ENCODE peak calls at places on chromosome 13, in seven cellular contexts. V is germinal center, B is NCI-H748 treated with DMSO at 0.1 percent for 48 hours, M is caudate nucleus, E is iPS-NIHi11, R is activated B cell treated with CpG ODN at 0.5 μM for 24 hours, Z is GM10248. W is an unnamed sample.
A peak's percentile ranks its signal among the peaks of the same experiment; 100 is the strongest.

GRCh38 chr13:40983725-40984669 is 35.1 kb downstream of the ELF1 start:
- DNase-seq in V (no peak), B (peak; percentile 64), M (no peak), E (no peak), R (no peak), Z (no peak), W (no peak)

GRCh38 chr13:27657724-27658123 is 36.0 kb downstream of the POLR1D start:
- DNase-seq in V (no peak), B (no peak), M (no peak), E (no peak), R (no peak), Z (no peak), W (no peak)

GRCh38 chr13:91247768-91248167 is 99.7 kb upstream of the MIR17HG start:
- DNase-seq in V (no peak), B (peak; percentile 9), M (no peak), E (no peak), R (no peak), Z (no peak), W (no peak)

GRCh38 chr13:110746443-110746842 is 32.9 kb downstream of the ING1 start:
- DNase-seq in V (no peak), B (no peak), M (no peak), E (no peak), R (no peak), Z (no peak), W (no peak)

GRCh38 chr13:73390100-73390499 is 331.3 kb downstream of the KLF5 start:
- DNase-seq in V (no peak), B (no peak), M (no peak), E (no peak), R (no peak), Z (no peak), W (no peak)

GRCh38 chr13:114149774-114150740 is 17.6 kb upstream of the RASA3 start:
- DNase-seq in V (no peak), B (peak; percentile 95), M (no peak), E (peak; percentile 3), R (no peak), Z (no peak), W (no peak)

GRCh38 chr13:90918551-90918950 is 428.9 kb upstream of the MIR17HG start:
- DNase-seq in V (no peak), B (no peak), M (no peak), E (no peak), R (no peak), Z (no peak), W (no peak)

GRCh38 chr13:80374453-80374852 is 33.5 kb upstream of the SPRY2 start:
- DNase-seq in V (no peak), B (no peak), M (no peak), E (no peak), R (no peak), Z (no peak), W (no peak)

GRCh38 chr13:111506131-111506530 is 185.7 kb downstream of the TEX29 start:
- DNase-seq in V (no peak), B (no peak), M (no peak), E (no peak), R (no peak), Z (no peak), W (no peak)

GRCh38 chr13:51818771-51819511 is 15.0 kb upstream of the DHRS12 start:
- DNase-seq in V (no peak), B (no peak), M (no peak), E (no peak), R (no peak), Z (no peak), W (peak; percentile 40)

GRCh38 chr13:63696055-63696454 is 2280.4 kb upstream of the PCDH20 start:
- DNase-seq in V (no peak), B (no peak), M (no peak), E (no peak), R (no peak), Z (no peak), W (no peak)

GRCh38 chr13:27624071-27624470 is 2.4 kb downstream of the POLR1D start:
- DNase-seq in V (no peak), B (no peak), M (no peak), E (no peak), R (no peak), Z (no peak), W (no peak)

GRCh38 chr13:65940720-65941119 is 1289.4 kb downstream of the PCDH9 start:
- DNase-seq in V (no peak), B (peak; percentile 95), M (no peak), E (no peak), R (no peak), Z (no peak), W (no peak)

GRCh38 chr13:99806671-99807070 is 164.9 kb downstream of the ZIC5 start:
- DNase-seq in V (no peak), B (no peak), M (no peak), E (no peak), R (no peak), Z (no peak), W (no peak)

GRCh38 chr13:20717581-20718542 is 14.4 kb downstream of the IL17D start:
- DNase-seq in V (no peak), B (no peak), M (no peak), E (no peak), R (no peak), Z (no peak), W (no peak)

GRCh38 chr13:26011996-26012688 is 39.7 kb downstream of the SHISA2 start:
- DNase-seq in V (peak; percentile 14), B (no peak), M (no peak), E (no peak), R (no peak), Z (peak; percentile 14), W (no peak)

GRCh38 chr13:102582256-102582655 is 14.5 kb upstream of the TPP2 start:
- DNase-seq in V (no peak), B (no peak), M (no peak), E (no peak), R (no peak), Z (no peak), W (no peak)

GRCh38 chr13:50410921-50411712 is 395.9 kb downstream of the KCNRG start:
- DNase-seq in V (no peak), B (no peak), M (no peak), E (no peak), R (no peak), Z (no peak), W (no peak)

GRCh38 chr13:84366484-84366883 is 484.2 kb upstream of the SLITRK1 start:
- DNase-seq in V (no peak), B (no peak), M (no peak), E (no peak), R (no peak), Z (no peak), W (no peak)

GRCh38 chr13:97330448-97330847 is 103.5 kb upstream of the RAP2A start:
- DNase-seq in V (no peak), B (no peak), M (no peak), E (no peak), R (no peak), Z (no peak), W (no peak)

GRCh38 chr13:22662771-22663170 is 518.0 kb upstream of the SGCG start:
- DNase-seq in V (no peak), B (no peak), M (no peak), E (no peak), R (no peak), Z (no peak), W (no peak)

GRCh38 chr13:97935071-97935470 is 18.4 kb upstream of the IPO5 start:
- DNase-seq in V (no peak), B (no peak), M (no peak), E (no peak), R (no peak), Z (no peak), W (no peak)

GRCh38 chr13:77696006-77696862 is 1.3 kb upstream of the SLAIN1 start:
- DNase-seq in V (no peak), B (no peak), M (no peak), E (no peak), R (no peak), Z (peak; percentile 17), W (peak; percentile 70)